ENCODE peak calls at places on chromosomes 12 and 14, in eight cellular contexts. F, O, Q, B, W, Z, K and G are unnamed samples.

GRCh38 chr14:92121670-92122350 is at the start of the genes CPSF2 and NDUFB1:
- DNase-seq in F (peak; percentile 89), O (peak; percentile 90), Q (peak; percentile 89), B (peak; percentile 63), W (peak; percentile 64), Z (peak; percentile 91), K (peak; percentile 81), G (no peak)

GRCh38 chr14:75283884-75284563 is 5.4 kb downstream of the FOS start:
- DNase-seq in F (no peak), O (no peak), Q (no peak), B (no peak), W (peak; percentile 31), Z (no peak), K (no peak), G (no peak)

GRCh38 chr12:128861226-128862016 is 8.1 kb downstream of the GLT1D1 start:
- DNase-seq in F (no peak), O (no peak), Q (no peak), B (no peak), W (no peak), Z (no peak), K (no peak), G (no peak)

GRCh38 chr12:48329199-48329939 is 21.4 kb downstream of the ZNF641 start:
- DNase-seq in F (no peak), O (no peak), Q (no peak), B (no peak), W (no peak), Z (no peak), K (no peak), G (no peak)

GRCh38 chr12:124428136-124428791 is 133.4 kb downstream of the RFLNA start:
- DNase-seq in F (peak; percentile 98), O (no peak), Q (no peak), B (no peak), W (peak; percentile 66), Z (no peak), K (no peak), G (no peak)

GRCh38 chr14:79596531-79596930 is 614.8 kb downstream of the DIO2 start:
- DNase-seq in F (no peak), O (no peak), Q (no peak), B (no peak), W (peak; percentile 95), Z (no peak), K (peak; percentile 75), G (no peak)

GRCh38 chr12:42086021-42086420 is 58.7 kb downstream of the GXYLT1 start:
- DNase-seq in F (peak; percentile 12), O (no peak), Q (no peak), B (no peak), W (no peak), Z (no peak), K (no peak), G (no peak)

GRCh38 chr14:75831455-75831854 is 150.3 kb downstream of the TGFB3 start:
- DNase-seq in F (no peak), O (no peak), Q (peak; percentile 25), B (no peak), W (peak; percentile 56), Z (no peak), K (peak; percentile 64), G (no peak)

GRCh38 chr12:54012631-54013398 is 4.0 kb downstream of the HOXC8 start:
- DNase-seq in F (no peak), O (no peak), Q (no peak), B (no peak), W (no peak), Z (no peak), K (no peak), G (no peak)

GRCh38 chr14:50772361-50772760 is 58.6 kb downstream of the NIN start:
- DNase-seq in F (no peak), O (no peak), Q (no peak), B (no peak), W (peak; percentile 59), Z (no peak), K (peak; percentile 20), G (no peak)

GRCh38 chr12:67068204-67068731 is 200.9 kb upstream of the CAND1 start:
- DNase-seq in F (peak; percentile 53), O (no peak), Q (no peak), B (no peak), W (no peak), Z (no peak), K (no peak), G (no peak)

GRCh38 chr12:132638541-132639408 is 20.2 kb downstream of the P2RX2 start:
- DNase-seq in F (peak; percentile 36), O (peak; percentile 38), Q (no peak), B (no peak), W (peak; percentile 53), Z (peak; percentile 42), K (peak; percentile 18), G (no peak)

GRCh38 chr14:51095854-51096823 is 1.2 kb upstream of the TRIM9 start:
- DNase-seq in F (peak; percentile 79), O (no peak), Q (peak; percentile 26), B (no peak), W (peak; percentile 54), Z (peak; percentile 16), K (peak; percentile 60), G (no peak)

GRCh38 chr14:105062048-105062433 is 3.2 kb downstream of the GPR132 start:
- DNase-seq in F (no peak), O (no peak), Q (no peak), B (no peak), W (no peak), Z (no peak), K (no peak), G (no peak)

GRCh38 chr12:93093243-93093642 is 164.1 kb upstream of the EEA1 start:
- DNase-seq in F (no peak), O (no peak), Q (no peak), B (no peak), W (no peak), Z (no peak), K (no peak), G (no peak)

GRCh38 chr14:61321385-61322010 is at the start of gene PRKCH:
- DNase-seq in F (peak; percentile 69), O (peak; percentile 38), Q (peak; percentile 85), B (peak; percentile 65), W (peak; percentile 33), Z (peak; percentile 74), K (peak; percentile 4), G (no peak)

GRCh38 chr12:96190403-96191170 is 3.6 kb upstream of the ELK3 start:
- DNase-seq in F (no peak), O (no peak), Q (no peak), B (no peak), W (no peak), Z (no peak), K (peak; percentile 51), G (no peak)

GRCh38 chr12:58030566-58031279 is 89.4 kb downstream of the ATP23 start:
- DNase-seq in F (no peak), O (no peak), Q (no peak), B (no peak), W (no peak), Z (no peak), K (peak; percentile 12), G (no peak)

GRCh38 chr12:45324391-45324790 is 108.5 kb downstream of the ANO6 start:
- DNase-seq in F (no peak), O (no peak), Q (no peak), B (no peak), W (peak; percentile 18), Z (no peak), K (no peak), G (no peak)